ENCODE peak calls at places on chromosome 9, in six cellular contexts. O is GM04504, R is mammary epithelial cell, V is NCI-H2107, N is AG10803, J is non-pigmented ciliary epithelial cell. H is an unnamed sample.

GRCh38 chr9:100355561-100355960 is 2.8 kb upstream of the TEX10 start:
- DNase-seq in O (no peak), R (no peak), V (no peak), N (no peak), J (no peak), H (no peak)

GRCh38 chr9:22055090-22055489 is 46.0 kb upstream of the CDKN2B start:
- DNase-seq in O (no peak), R (no peak), V (no peak), N (no peak), J (no peak), H (peak)

GRCh38 chr9:121138561-121138960 is 63.1 kb downstream of the RAB14 start:
- DNase-seq in O (no peak), R (peak), V (no peak), N (no peak), J (no peak), H (peak)

GRCh38 chr9:38393128-38393809 is 767 bp downstream of the ALDH1B1 start:
- DNase-seq in O (no peak), R (no peak), V (no peak), N (peak), J (no peak), H (no peak)

GRCh38 chr9:93154293-93154903 is 20.3 kb upstream of the NINJ1 start:
- DNase-seq in O (no peak), R (no peak), V (no peak), N (no peak), J (no peak), H (peak)

GRCh38 chr9:28073278-28073677 is 500.0 kb upstream of the C9orf72 start:
- DNase-seq in O (no peak), R (peak), V (no peak), N (peak), J (no peak), H (peak)

GRCh38 chr9:107274953-107275422 is 8.1 kb upstream of the RAD23B start:
- DNase-seq in O (peak), R (peak), V (no peak), N (peak), J (peak), H (peak)

GRCh38 chr9:89865357-89865756 is 260.5 kb downstream of the GADD45G start:
- DNase-seq in O (no peak), R (no peak), V (no peak), N (no peak), J (no peak), H (no peak)

H was measured in epithelial cell of esophagus.